ENCODE peak calls at places on chromosomes 13 and 19, in five cellular contexts. One of them, this sample, is unnamed. For H3K4me1, the result is how much of the 10 kb centered on the place peaks cover.

GRCh38 chr13:99339736-99340392 is 32.7 kb upstream of the GPR183 start:
- DNase-seq in aorta: no peak
- DNase-seq in neuronal stem cell: no peak
- DNase-seq in GM12878: no peak
- DNase-seq in PC-3: no peak
- DNase-seq in this sample: peak

GRCh38 chr13:35731471-35731870 is 255.0 kb upstream of the MAB21L1 start:
- DNase-seq in neuronal stem cell: no peak
- DNase-seq in aorta: no peak
- DNase-seq in GM12878: no peak
- DNase-seq in PC-3: no peak
- DNase-seq in this sample: no peak

GRCh38 chr13:21005193-21005592 is 56.2 kb downstream of the LATS2 start:
- DNase-seq in neuronal stem cell: no peak
- DNase-seq in aorta: no peak
- DNase-seq in GM12878: no peak
- DNase-seq in PC-3: no peak
- DNase-seq in this sample: no peak

GRCh38 chr19:17332677-17333581 is 1.7 kb downstream of the ANO8 start:
- DNase-seq in aorta: peak
- DNase-seq in neuronal stem cell: no peak
- DNase-seq in GM12878: peak
- DNase-seq in PC-3: peak
- DNase-seq in this sample: no peak

GRCh38 chr13:39012608-39013007 is 22.0 kb upstream of the STOML3 start:
- DNase-seq in aorta: no peak
- DNase-seq in neuronal stem cell: no peak
- DNase-seq in PC-3: no peak
- DNase-seq in GM12878: no peak
- DNase-seq in this sample: no peak

GRCh38 chr13:82370306-82370705 is 1512.0 kb downstream of the SLITRK1 start:
- DNase-seq in aorta: no peak
- DNase-seq in PC-3: peak
- DNase-seq in GM12878: no peak
- DNase-seq in neuronal stem cell: no peak
- DNase-seq in this sample: no peak

GRCh38 chr19:45492627-45493470 is 4.0 kb downstream of the RTN2 start:
- DNase-seq in GM12878: no peak
- DNase-seq in neuronal stem cell: no peak
- DNase-seq in aorta: no peak
- DNase-seq in PC-3: peak
- DNase-seq in this sample: peak

GRCh38 chr13:109700176-109700575 is 86.2 kb downstream of the IRS2 start:
- DNase-seq in aorta: no peak
- DNase-seq in PC-3: peak
- DNase-seq in neuronal stem cell: no peak
- DNase-seq in GM12878: no peak
- DNase-seq in this sample: peak

GRCh38 chr13:73556902-73557301 is 498.1 kb downstream of the KLF5 start:
- DNase-seq in PC-3: peak
- DNase-seq in GM12878: no peak
- DNase-seq in aorta: no peak
- DNase-seq in neuronal stem cell: no peak
- DNase-seq in this sample: no peak

GRCh38 chr19:43763473-43763939 is 8.7 kb upstream of the SMG9 start:
- DNase-seq in PC-3: no peak
- DNase-seq in GM12878: no peak
- DNase-seq in aorta: no peak
- DNase-seq in neuronal stem cell: no peak
- DNase-seq in this sample: no peak

GRCh38 chr13:39578821-39579291 is 24.1 kb downstream of the LHFPL6 start:
- DNase-seq in neuronal stem cell: no peak
- DNase-seq in aorta: no peak
- DNase-seq in PC-3: no peak
- DNase-seq in GM12878: no peak
- DNase-seq in this sample: no peak

GRCh38 chr13:45393941-45394570 is 24.1 kb downstream of the SLC25A30 start:
- DNase-seq in neuronal stem cell: peak
- DNase-seq in GM12878: no peak
- DNase-seq in aorta: no peak
- DNase-seq in PC-3: peak
- DNase-seq in this sample: peak

GRCh38 chr13:47067296-47067695 is 170.4 kb upstream of the HTR2A start:
- DNase-seq in neuronal stem cell: no peak
- DNase-seq in aorta: no peak
- DNase-seq in PC-3: no peak
- DNase-seq in GM12878: no peak
- DNase-seq in this sample: no peak

GRCh38 chr19:2327773-2328400 is 499 bp downstream of the LSM7 start:
- DNase-seq in aorta: no peak
- DNase-seq in PC-3: peak
- DNase-seq in GM12878: peak
- DNase-seq in neuronal stem cell: peak
- DNase-seq in this sample: peak

GRCh38 chr19:39154084-39154625 is 28.6 kb downstream of the PAK4 start:
- DNase-seq in PC-3: no peak
- DNase-seq in neuronal stem cell: no peak
- DNase-seq in aorta: no peak
- DNase-seq in GM12878: no peak
- DNase-seq in this sample: peak

GRCh38 chr19:39156230-39156890 is 30.8 kb downstream of the PAK4 start:
- DNase-seq in GM12878: no peak
- DNase-seq in neuronal stem cell: no peak
- DNase-seq in PC-3: peak
- DNase-seq in aorta: no peak
- DNase-seq in this sample: peak

GRCh38 chr19:39155114-39155700 is 29.6 kb downstream of the PAK4 start:
- DNase-seq in aorta: no peak
- DNase-seq in neuronal stem cell: no peak
- DNase-seq in GM12878: no peak
- DNase-seq in PC-3: no peak
- DNase-seq in this sample: no peak

GRCh38 chr19:39155741-39156140 is 30.2 kb downstream of the PAK4 start:
- DNase-seq in aorta: no peak
- DNase-seq in neuronal stem cell: no peak
- DNase-seq in GM12878: no peak
- DNase-seq in PC-3: no peak
- DNase-seq in this sample: no peak

GRCh38 chr19:39154626-39155100 is 29.1 kb downstream of the PAK4 start:
- DNase-seq in PC-3: peak
- DNase-seq in aorta: no peak
- DNase-seq in GM12878: no peak
- DNase-seq in neuronal stem cell: no peak
- DNase-seq in this sample: peak
- H3K4me1 ChIP-seq in PC-3: under half
- H3K4me1 ChIP-seq in aorta: under half
- H3K4me1 ChIP-seq in GM12878: under half
- H3K4me1 ChIP-seq in neuronal stem cell: under half
- H3K4me1 ChIP-seq in this sample: under half

GRCh38 chr19:48253999-48254398 is 1.7 kb downstream of the CARD8 start:
- DNase-seq in aorta: no peak
- DNase-seq in GM12878: no peak
- DNase-seq in PC-3: no peak
- DNase-seq in neuronal stem cell: no peak
- DNase-seq in this sample: no peak

GRCh38 chr19:48255376-48256303 is at the start of gene CARD8:
- DNase-seq in neuronal stem cell: peak
- DNase-seq in PC-3: peak
- DNase-seq in aorta: peak
- DNase-seq in GM12878: peak
- DNase-seq in this sample: peak

GRCh38 chr19:48250290-48251025 is 5.3 kb downstream of the CARD8 start:
- DNase-seq in GM12878: no peak
- DNase-seq in PC-3: no peak
- DNase-seq in neuronal stem cell: no peak
- DNase-seq in aorta: no peak
- DNase-seq in this sample: no peak

GRCh38 chr19:48254529-48254970 is 1.2 kb downstream of the CARD8 start:
- DNase-seq in GM12878: no peak
- DNase-seq in neuronal stem cell: no peak
- DNase-seq in PC-3: no peak
- DNase-seq in aorta: no peak
- DNase-seq in this sample: no peak

GRCh38 chr19:48252625-48253024 is 3.1 kb downstream of the CARD8 start:
- DNase-seq in aorta: no peak
- DNase-seq in GM12878: no peak
- DNase-seq in neuronal stem cell: no peak
- DNase-seq in PC-3: no peak
- DNase-seq in this sample: no peak
- H3K4me1 ChIP-seq in aorta: under half
- H3K4me1 ChIP-seq in GM12878: under half
- H3K4me1 ChIP-seq in neuronal stem cell: under half
- H3K4me1 ChIP-seq in PC-3: under half
- H3K4me1 ChIP-seq in this sample: under half

GRCh38 chr19:13025819-13026477 is 30.7 kb downstream of the NFIX start:
- DNase-seq in PC-3: no peak
- DNase-seq in GM12878: no peak
- DNase-seq in aorta: peak
- DNase-seq in neuronal stem cell: no peak
- DNase-seq in this sample: no peak
- H3K4me1 ChIP-seq in PC-3: under half
- H3K4me1 ChIP-seq in GM12878: under half
- H3K4me1 ChIP-seq in aorta: under half
- H3K4me1 ChIP-seq in neuronal stem cell: under half
- H3K4me1 ChIP-seq in this sample: half or more

GRCh38 chr13:26017196-26017921 is 34.5 kb downstream of the SHISA2 start:
- DNase-seq in neuronal stem cell: no peak
- DNase-seq in PC-3: no peak
- DNase-seq in GM12878: no peak
- DNase-seq in aorta: no peak
- DNase-seq in this sample: peak

GRCh38 chr13:26020536-26021290 is 31.1 kb downstream of the SHISA2 start:
- DNase-seq in PC-3: no peak
- DNase-seq in neuronal stem cell: no peak
- DNase-seq in aorta: no peak
- DNase-seq in GM12878: no peak
- DNase-seq in this sample: peak

GRCh38 chr13:26017932-26018690 is 33.7 kb downstream of the SHISA2 start:
- DNase-seq in aorta: no peak
- DNase-seq in PC-3: peak
- DNase-seq in GM12878: no peak
- DNase-seq in neuronal stem cell: no peak
- DNase-seq in this sample: no peak

GRCh38 chr13:26019881-26020535 is 31.8 kb downstream of the SHISA2 start:
- DNase-seq in aorta: no peak
- DNase-seq in PC-3: peak
- DNase-seq in GM12878: no peak
- DNase-seq in neuronal stem cell: no peak
- DNase-seq in this sample: no peak

DNA sequence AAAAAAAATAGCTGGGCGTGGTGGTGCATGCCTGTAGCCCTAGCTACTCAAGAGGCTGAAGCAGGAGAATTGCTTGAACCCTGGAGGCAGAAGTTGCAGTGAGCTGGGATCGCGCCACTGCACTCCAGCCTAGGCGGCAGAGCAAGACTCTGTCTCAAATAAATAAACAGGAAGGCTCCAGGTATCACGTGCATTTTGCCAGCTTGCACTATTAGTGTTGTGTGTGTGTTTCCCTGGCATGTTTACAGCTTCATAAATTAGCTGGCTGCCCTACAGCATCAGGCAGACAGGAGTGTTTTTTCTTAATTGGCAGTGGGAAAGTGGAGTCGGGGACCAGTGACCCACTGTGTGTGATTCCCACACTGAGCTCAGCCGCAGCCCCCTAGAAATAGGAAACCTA is 32.6 kb downstream of the SHISA2 start:
- DNase-seq in PC-3: no peak
- DNase-seq in GM12878: no peak
- DNase-seq in neuronal stem cell: no peak
- DNase-seq in aorta: no peak
- DNase-seq in this sample: no peak
- H3K4me1 ChIP-seq in PC-3: half or more
- H3K4me1 ChIP-seq in GM12878: under half
- H3K4me1 ChIP-seq in neuronal stem cell: under half
- H3K4me1 ChIP-seq in aorta: under half
- H3K4me1 ChIP-seq in this sample: half or more

DNA sequence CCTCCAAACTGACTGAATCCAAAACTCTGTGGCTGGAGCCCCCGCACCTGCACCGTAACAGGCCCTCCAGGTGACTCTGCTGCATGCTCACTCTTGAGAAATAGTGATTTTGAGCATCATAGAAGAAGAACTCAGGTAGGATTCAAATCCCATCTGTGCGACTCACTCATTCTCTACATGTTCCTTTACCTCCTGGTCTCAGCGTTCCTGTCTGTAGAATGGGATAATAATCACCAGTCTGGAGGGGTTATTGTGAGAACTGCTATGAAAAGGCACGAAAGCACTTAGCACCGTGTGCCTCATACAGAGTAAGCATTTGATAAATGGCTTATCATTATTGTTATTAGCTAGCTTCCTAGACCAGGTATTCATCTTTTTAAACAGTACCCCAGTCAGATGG is 36.5 kb upstream of the NPAS1 start:
- DNase-seq in aorta: no peak
- DNase-seq in PC-3: no peak
- DNase-seq in GM12878: no peak
- DNase-seq in neuronal stem cell: no peak
- DNase-seq in this sample: no peak
- H3K4me1 ChIP-seq in aorta: under half
- H3K4me1 ChIP-seq in PC-3: under half
- H3K4me1 ChIP-seq in GM12878: under half
- H3K4me1 ChIP-seq in neuronal stem cell: under half
- H3K4me1 ChIP-seq in this sample: half or more